ENCODE peak calls at places on chromosomes 13 and 19, in five cellular contexts. One of them, this sample, is unnamed.

GRCh38 chr19:4174212-4174894 is 8.0 kb downstream of the SIRT6 start:
- DNase-seq in kidney tubule cell: no peak
- DNase-seq in fibroblast of the conjunctiva: no peak
- DNase-seq in activated T-cell treated with anti-CD3 and anti-CD28 coated beads, Interleukin-2, amount 50 U/mL, for 4 hours: no peak
- DNase-seq in sciatic nerve: no peak
- DNase-seq in this sample: no peak

GRCh38 chr19:28427256-28428083 is 785.5 kb downstream of the UQCRFS1 start:
- DNase-seq in kidney tubule cell: peak; percentile 21
- DNase-seq in fibroblast of the conjunctiva: no peak
- DNase-seq in activated T-cell treated with anti-CD3 and anti-CD28 coated beads, Interleukin-2, amount 50 U/mL, for 4 hours: no peak
- DNase-seq in sciatic nerve: no peak
- DNase-seq in this sample: no peak

GRCh38 chr13:106941779-106942178 is 373.8 kb upstream of the ARGLU1 start:
- DNase-seq in kidney tubule cell: no peak
- DNase-seq in fibroblast of the conjunctiva: no peak
- DNase-seq in activated T-cell treated with anti-CD3 and anti-CD28 coated beads, Interleukin-2, amount 50 U/mL, for 4 hours: no peak
- DNase-seq in sciatic nerve: no peak
- DNase-seq in this sample: no peak

GRCh38 chr19:49889687-49890348 is 6.9 kb downstream of the IL4I1 start:
- DNase-seq in kidney tubule cell: peak; percentile 68
- DNase-seq in fibroblast of the conjunctiva: peak; percentile 43
- DNase-seq in activated T-cell treated with anti-CD3 and anti-CD28 coated beads, Interleukin-2, amount 50 U/mL, for 4 hours: peak; percentile 71
- DNase-seq in sciatic nerve: peak; percentile 85
- DNase-seq in this sample: peak; percentile 74

GRCh38 chr13:27353653-27354052 is 70.8 kb upstream of the GTF3A start:
- DNase-seq in kidney tubule cell: no peak
- DNase-seq in fibroblast of the conjunctiva: no peak
- DNase-seq in activated T-cell treated with anti-CD3 and anti-CD28 coated beads, Interleukin-2, amount 50 U/mL, for 4 hours: no peak
- DNase-seq in sciatic nerve: no peak
- DNase-seq in this sample: no peak

GRCh38 chr19:48997972-48998371 is 4.3 kb downstream of the RUVBL2 start:
- DNase-seq in kidney tubule cell: peak; percentile 79
- DNase-seq in fibroblast of the conjunctiva: peak; percentile 24
- DNase-seq in activated T-cell treated with anti-CD3 and anti-CD28 coated beads, Interleukin-2, amount 50 U/mL, for 4 hours: peak; percentile 43
- DNase-seq in sciatic nerve: no peak
- DNase-seq in this sample: no peak

GRCh38 chr13:27005976-27006518 is 165.6 kb downstream of the USP12 start:
- DNase-seq in kidney tubule cell: no peak
- DNase-seq in fibroblast of the conjunctiva: no peak
- DNase-seq in activated T-cell treated with anti-CD3 and anti-CD28 coated beads, Interleukin-2, amount 50 U/mL, for 4 hours: no peak
- DNase-seq in sciatic nerve: no peak
- DNase-seq in this sample: no peak

GRCh38 chr19:39179754-39180153 is 17.0 kb upstream of the NCCRP1 start:
- DNase-seq in kidney tubule cell: no peak
- DNase-seq in fibroblast of the conjunctiva: no peak
- DNase-seq in activated T-cell treated with anti-CD3 and anti-CD28 coated beads, Interleukin-2, amount 50 U/mL, for 4 hours: no peak
- DNase-seq in sciatic nerve: no peak
- DNase-seq in this sample: no peak

GRCh38 chr19:32041681-32042292 is 303.6 kb upstream of the ZNF507 start:
- DNase-seq in kidney tubule cell: peak; percentile 37
- DNase-seq in fibroblast of the conjunctiva: peak; percentile 8
- DNase-seq in activated T-cell treated with anti-CD3 and anti-CD28 coated beads, Interleukin-2, amount 50 U/mL, for 4 hours: no peak
- DNase-seq in sciatic nerve: peak; percentile 81
- DNase-seq in this sample: no peak

GRCh38 chr13:43132228-43132627 is 108.8 kb downstream of the DNAJC15 start:
- DNase-seq in kidney tubule cell: peak; percentile 61
- DNase-seq in fibroblast of the conjunctiva: peak; percentile 8
- DNase-seq in activated T-cell treated with anti-CD3 and anti-CD28 coated beads, Interleukin-2, amount 50 U/mL, for 4 hours: no peak
- DNase-seq in sciatic nerve: no peak
- DNase-seq in this sample: peak; percentile 13

GRCh38 chr13:42812311-42812710 is 30.9 kb downstream of the FAM216B start:
- DNase-seq in kidney tubule cell: no peak
- DNase-seq in fibroblast of the conjunctiva: no peak
- DNase-seq in activated T-cell treated with anti-CD3 and anti-CD28 coated beads, Interleukin-2, amount 50 U/mL, for 4 hours: no peak
- DNase-seq in sciatic nerve: no peak
- DNase-seq in this sample: no peak

GRCh38 chr19:47511681-47512080 is 3.2 kb downstream of the NAPA start:
- DNase-seq in kidney tubule cell: peak; percentile 41
- DNase-seq in fibroblast of the conjunctiva: peak; percentile 20
- DNase-seq in activated T-cell treated with anti-CD3 and anti-CD28 coated beads, Interleukin-2, amount 50 U/mL, for 4 hours: no peak
- DNase-seq in sciatic nerve: no peak
- DNase-seq in this sample: no peak

GRCh38 chr13:48783181-48783630 is 129.5 kb downstream of the CYSLTR2 start:
- DNase-seq in kidney tubule cell: peak; percentile 87
- DNase-seq in fibroblast of the conjunctiva: peak; percentile 97
- DNase-seq in activated T-cell treated with anti-CD3 and anti-CD28 coated beads, Interleukin-2, amount 50 U/mL, for 4 hours: no peak
- DNase-seq in sciatic nerve: peak; percentile 75
- DNase-seq in this sample: no peak

GRCh38 chr19:7905298-7905697 is 1.6 kb downstream of the MAP2K7 start:
- DNase-seq in kidney tubule cell: no peak
- DNase-seq in fibroblast of the conjunctiva: no peak
- DNase-seq in activated T-cell treated with anti-CD3 and anti-CD28 coated beads, Interleukin-2, amount 50 U/mL, for 4 hours: no peak
- DNase-seq in sciatic nerve: peak; percentile 64
- DNase-seq in this sample: no peak

GRCh38 chr13:36148436-36148835 is 17.3 kb upstream of the DCLK1 start:
- DNase-seq in kidney tubule cell: peak; percentile 21
- DNase-seq in fibroblast of the conjunctiva: no peak
- DNase-seq in activated T-cell treated with anti-CD3 and anti-CD28 coated beads, Interleukin-2, amount 50 U/mL, for 4 hours: no peak
- DNase-seq in sciatic nerve: no peak
- DNase-seq in this sample: no peak

GRCh38 chr19:54673222-54673621 is 10.4 kb downstream of the LILRB4 start:
- DNase-seq in kidney tubule cell: no peak
- DNase-seq in fibroblast of the conjunctiva: no peak
- DNase-seq in activated T-cell treated with anti-CD3 and anti-CD28 coated beads, Interleukin-2, amount 50 U/mL, for 4 hours: no peak
- DNase-seq in sciatic nerve: no peak
- DNase-seq in this sample: no peak

GRCh38 chr13:44574466-44574855 is 1.7 kb downstream of the TSC22D1 start:
- DNase-seq in kidney tubule cell: no peak
- DNase-seq in fibroblast of the conjunctiva: no peak
- DNase-seq in activated T-cell treated with anti-CD3 and anti-CD28 coated beads, Interleukin-2, amount 50 U/mL, for 4 hours: no peak
- DNase-seq in sciatic nerve: no peak
- DNase-seq in this sample: no peak

GRCh38 chr13:99374994-99375805 is 68.0 kb upstream of the GPR183 start:
- DNase-seq in kidney tubule cell: no peak
- DNase-seq in fibroblast of the conjunctiva: no peak
- DNase-seq in activated T-cell treated with anti-CD3 and anti-CD28 coated beads, Interleukin-2, amount 50 U/mL, for 4 hours: no peak
- DNase-seq in sciatic nerve: no peak
- DNase-seq in this sample: no peak

GRCh38 chr19:50249636-50250035 is 46.2 kb downstream of the MYH14 start:
- DNase-seq in kidney tubule cell: no peak
- DNase-seq in fibroblast of the conjunctiva: no peak
- DNase-seq in activated T-cell treated with anti-CD3 and anti-CD28 coated beads, Interleukin-2, amount 50 U/mL, for 4 hours: no peak
- DNase-seq in sciatic nerve: no peak
- DNase-seq in this sample: no peak

GRCh38 chr19:53553865-53554791 is 16.2 kb downstream of the ZNF331 start:
- DNase-seq in kidney tubule cell: peak; percentile 79
- DNase-seq in fibroblast of the conjunctiva: peak; percentile 65
- DNase-seq in activated T-cell treated with anti-CD3 and anti-CD28 coated beads, Interleukin-2, amount 50 U/mL, for 4 hours: peak; percentile 92
- DNase-seq in sciatic nerve: peak; percentile 94
- DNase-seq in this sample: peak; percentile 48

GRCh38 chr19:20250627-20251026 is 83.6 kb downstream of the ZNF486 start:
- DNase-seq in kidney tubule cell: no peak
- DNase-seq in fibroblast of the conjunctiva: no peak
- DNase-seq in activated T-cell treated with anti-CD3 and anti-CD28 coated beads, Interleukin-2, amount 50 U/mL, for 4 hours: no peak
- DNase-seq in sciatic nerve: no peak
- DNase-seq in this sample: no peak

GRCh38 chr19:13164370-13165090 is 14.3 kb downstream of the IER2 start:
- DNase-seq in kidney tubule cell: peak; percentile 71
- DNase-seq in fibroblast of the conjunctiva: no peak
- DNase-seq in activated T-cell treated with anti-CD3 and anti-CD28 coated beads, Interleukin-2, amount 50 U/mL, for 4 hours: peak; percentile 18
- DNase-seq in sciatic nerve: peak; percentile 79
- DNase-seq in this sample: no peak

GRCh38 chr19:18418034-18418724 is 1.0 kb upstream of the SSBP4 start:
- DNase-seq in kidney tubule cell: no peak
- DNase-seq in fibroblast of the conjunctiva: no peak
- DNase-seq in activated T-cell treated with anti-CD3 and anti-CD28 coated beads, Interleukin-2, amount 50 U/mL, for 4 hours: no peak
- DNase-seq in sciatic nerve: peak; percentile 83
- DNase-seq in this sample: no peak

GRCh38 chr19:49382639-49383038 is 5.4 kb upstream of the KASH5 start:
- DNase-seq in kidney tubule cell: no peak
- DNase-seq in fibroblast of the conjunctiva: no peak
- DNase-seq in activated T-cell treated with anti-CD3 and anti-CD28 coated beads, Interleukin-2, amount 50 U/mL, for 4 hours: no peak
- DNase-seq in sciatic nerve: no peak
- DNase-seq in this sample: no peak

GRCh38 chr13:26561636-26562537 is 4.4 kb downstream of the WASF3 start:
- DNase-seq in kidney tubule cell: peak; percentile 24
- DNase-seq in fibroblast of the conjunctiva: no peak
- DNase-seq in activated T-cell treated with anti-CD3 and anti-CD28 coated beads, Interleukin-2, amount 50 U/mL, for 4 hours: no peak
- DNase-seq in sciatic nerve: no peak
- DNase-seq in this sample: no peak

GRCh38 chr19:13091400-13092161 is 11.1 kb downstream of the LYL1 start:
- DNase-seq in kidney tubule cell: peak; percentile 71
- DNase-seq in fibroblast of the conjunctiva: peak; percentile 87
- DNase-seq in activated T-cell treated with anti-CD3 and anti-CD28 coated beads, Interleukin-2, amount 50 U/mL, for 4 hours: no peak
- DNase-seq in sciatic nerve: no peak
- DNase-seq in this sample: no peak

GRCh38 chr13:108957369-108958012 is 328.1 kb downstream of the MYO16 start:
- DNase-seq in kidney tubule cell: peak; percentile 96
- DNase-seq in fibroblast of the conjunctiva: peak; percentile 70
- DNase-seq in activated T-cell treated with anti-CD3 and anti-CD28 coated beads, Interleukin-2, amount 50 U/mL, for 4 hours: no peak
- DNase-seq in sciatic nerve: no peak
- DNase-seq in this sample: no peak

GRCh38 chr13:113451951-113452421 is 1.3 kb downstream of the ADPRHL1 start:
- DNase-seq in kidney tubule cell: no peak
- DNase-seq in fibroblast of the conjunctiva: no peak
- DNase-seq in activated T-cell treated with anti-CD3 and anti-CD28 coated beads, Interleukin-2, amount 50 U/mL, for 4 hours: no peak
- DNase-seq in sciatic nerve: peak; percentile 43
- DNase-seq in this sample: no peak

This sample was measured in GM19239.